ENCODE peak calls at places on chromosomes 11 and 22, in six cellular contexts. V is mesendoderm; Z is stimulated activated CD4-positive, alpha-beta T cell treated with anti-CD3 and anti-CD28 coated beads, Interleukin-15, amount 100 ng/mL, for 1 hour; F is GM19239; N is RWPE1; I is NCI-H774. G is an unnamed sample.

GRCh38 chr11:130894322-130895025 is 21.8 kb downstream of the SNX19 start:
- DNase-seq in F (peak; percentile 27), Z (peak; percentile 20), I (peak; percentile 70), N (peak; percentile 35), V (peak; percentile 95), G (peak; percentile 71)

GRCh38 chr11:6693342-6694228 is 10.4 kb upstream of the MRPL17 start:
- DNase-seq in Z (peak; percentile 27), N (no peak), V (no peak), I (no peak), F (no peak), G (peak; percentile 87)

GRCh38 chr11:86617502-86617901 is 54.9 kb downstream of the ME3 start:
- DNase-seq in F (no peak), Z (no peak), V (no peak), N (no peak), I (no peak), G (no peak)

GRCh38 chr11:87926250-87926970 is 248.8 kb downstream of the RAB38 start:
- DNase-seq in Z (no peak), F (no peak), N (peak; percentile 85), I (no peak), V (peak; percentile 80), G (peak; percentile 96)

GRCh38 chr11:124758355-124759267 is 3.5 kb downstream of the ESAM start:
- DNase-seq in I (peak; percentile 72), V (peak; percentile 93), N (peak; percentile 56), Z (no peak), F (peak; percentile 71), G (peak; percentile 70)

GRCh38 chr22:46362221-46362933 is 26.9 kb downstream of the TRMU start:
- DNase-seq in F (no peak), N (no peak), V (no peak), Z (no peak), I (peak; percentile 41), G (no peak)

GRCh38 chr22:37243402-37244113 is 511 bp downstream of the RAC2 start:
- DNase-seq in N (no peak), Z (no peak), F (no peak), I (no peak), V (no peak), G (no peak)

GRCh38 chr11:77213029-77213579 is 85.1 kb downstream of the MYO7A start:
- DNase-seq in V (no peak), Z (no peak), F (no peak), N (no peak), I (no peak), G (no peak)

GRCh38 chr11:26348776-26349175 is 16.8 kb downstream of the ANO3 start:
- DNase-seq in F (no peak), I (no peak), V (no peak), N (no peak), Z (no peak), G (no peak)

GRCh38 chr11:63999349-64000025 is 13.2 kb downstream of the OTUB1 start:
- DNase-seq in V (peak; percentile 94), I (no peak), F (peak; percentile 58), N (peak; percentile 98), Z (peak; percentile 37), G (peak; percentile 98)

GRCh38 chr11:120142072-120142423 is 4.1 kb upstream of the TRIM29 start:
- DNase-seq in V (peak; percentile 17), Z (no peak), N (no peak), I (no peak), F (no peak), G (no peak)

GRCh38 chr22:19634576-19634975 is 79.7 kb upstream of the SEPTIN5 start:
- DNase-seq in F (no peak), Z (no peak), N (no peak), V (no peak), I (no peak), G (no peak)

GRCh38 chr22:23070418-23071162 is at the start of gene GNAZ:
- DNase-seq in F (peak; percentile 56), I (no peak), Z (no peak), N (no peak), V (peak; percentile 30), G (no peak)

GRCh38 chr22:30969532-30970355 is 679 bp downstream of the TUG1 start:
- DNase-seq in Z (no peak), N (peak; percentile 16), I (no peak), V (peak; percentile 65), F (peak; percentile 33), G (peak; percentile 54)

GRCh38 chr11:69115586-69116560 is 39.9 kb upstream of the SMIM38 start:
- DNase-seq in Z (no peak), I (no peak), N (peak; percentile 20), F (no peak), V (no peak), G (no peak)

GRCh38 chr11:62360685-62361084 is 23.4 kb downstream of the ASRGL1 start:
- DNase-seq in I (no peak), N (no peak), F (no peak), Z (no peak), V (no peak), G (no peak)

GRCh38 chr11:82792319-82792718 is 58.7 kb upstream of the FAM181B start:
- DNase-seq in F (no peak), Z (no peak), V (no peak), N (no peak), I (no peak), G (no peak)

GRCh38 chr11:61273151-61274078 is 21.7 kb downstream of the VWCE start:
- DNase-seq in I (no peak), V (no peak), Z (no peak), N (peak; percentile 15), F (no peak), G (peak; percentile 34)

GRCh38 chr11:2748814-2749554 is 49.2 kb upstream of the KCNQ1OT1 start:
- DNase-seq in F (no peak), N (no peak), V (no peak), I (no peak), Z (no peak), G (no peak)

GRCh38 chr11:63663809-63664208 is 7.4 kb downstream of the ATL3 start:
- DNase-seq in Z (no peak), F (no peak), N (peak; percentile 75), I (no peak), V (no peak), G (peak; percentile 81)

G was measured in epithelial cell of esophagus.